ENCODE peak calls at places on chromosomes 2 and 18, in five cellular contexts. One of them, this sample, is unnamed.

GRCh38 chr2:237444026-237444425 is 30.1 kb upstream of the COL6A3 start:
- DNase-seq in GM12865: no peak
- DNase-seq in cardiac fibroblast: no peak
- DNase-seq in stomach: no peak
- DNase-seq in Panc1: no peak
- DNase-seq in this sample: no peak

GRCh38 chr2:42962521-42962953 is 170.2 kb upstream of the HAAO start:
- DNase-seq in GM12865: peak
- DNase-seq in stomach: no peak
- DNase-seq in cardiac fibroblast: peak
- DNase-seq in Panc1: no peak
- DNase-seq in this sample: no peak

GRCh38 chr2:20219763-20220380 is 5.1 kb downstream of the SDC1 start:
- DNase-seq in stomach: no peak
- DNase-seq in Panc1: no peak
- DNase-seq in GM12865: no peak
- DNase-seq in cardiac fibroblast: no peak
- DNase-seq in this sample: no peak

GRCh38 chr2:149112068-149112467 is 73.6 kb downstream of the LYPD6B start:
- DNase-seq in cardiac fibroblast: no peak
- DNase-seq in GM12865: no peak
- DNase-seq in Panc1: no peak
- DNase-seq in stomach: no peak
- DNase-seq in this sample: no peak

GRCh38 chr18:48771641-48772380 is 179.0 kb downstream of the SMAD7 start:
- DNase-seq in Panc1: no peak
- DNase-seq in cardiac fibroblast: no peak
- DNase-seq in stomach: peak
- DNase-seq in GM12865: no peak
- DNase-seq in this sample: no peak

GRCh38 chr2:170897108-170897507 is 31.9 kb upstream of the GORASP2 start:
- DNase-seq in stomach: no peak
- DNase-seq in Panc1: no peak
- DNase-seq in GM12865: no peak
- DNase-seq in cardiac fibroblast: no peak
- DNase-seq in this sample: no peak

GRCh38 chr18:68791801-68792200 is 6.1 kb upstream of the CCDC102B start:
- DNase-seq in stomach: no peak
- DNase-seq in GM12865: no peak
- DNase-seq in cardiac fibroblast: peak
- DNase-seq in Panc1: no peak
- DNase-seq in this sample: no peak

GRCh38 chr2:146312899-146313298 is 1531.9 kb upstream of the ACVR2A start:
- DNase-seq in stomach: no peak
- DNase-seq in GM12865: no peak
- DNase-seq in Panc1: no peak
- DNase-seq in cardiac fibroblast: peak
- DNase-seq in this sample: no peak

GRCh38 chr2:177501186-177501585 is 108.6 kb downstream of the AGPS start:
- DNase-seq in cardiac fibroblast: no peak
- DNase-seq in stomach: no peak
- DNase-seq in GM12865: no peak
- DNase-seq in Panc1: no peak
- DNase-seq in this sample: no peak

GRCh38 chr18:63477972-63478371 is 1.2 kb downstream of the SERPINB5 start:
- DNase-seq in GM12865: no peak
- DNase-seq in Panc1: no peak
- DNase-seq in stomach: no peak
- DNase-seq in cardiac fibroblast: peak
- DNase-seq in this sample: no peak

GRCh38 chr2:217160978-217161973 is 301.4 kb upstream of the TNP1 start:
- DNase-seq in stomach: no peak
- DNase-seq in GM12865: peak
- DNase-seq in Panc1: no peak
- DNase-seq in cardiac fibroblast: no peak
- DNase-seq in this sample: no peak

GRCh38 chr2:101905746-101906336 is 85.9 kb upstream of the IL1R2 start:
- DNase-seq in stomach: no peak
- DNase-seq in cardiac fibroblast: no peak
- DNase-seq in Panc1: no peak
- DNase-seq in GM12865: no peak
- DNase-seq in this sample: no peak

GRCh38 chr18:59885579-59886163 is 14.1 kb upstream of the PMAIP1 start:
- DNase-seq in stomach: no peak
- DNase-seq in cardiac fibroblast: peak
- DNase-seq in GM12865: peak
- DNase-seq in Panc1: no peak
- DNase-seq in this sample: no peak

GRCh38 chr18:75247041-75247551 is 36.5 kb downstream of the TSHZ1 start:
- DNase-seq in GM12865: no peak
- DNase-seq in cardiac fibroblast: peak
- DNase-seq in stomach: no peak
- DNase-seq in Panc1: no peak
- DNase-seq in this sample: no peak

GRCh38 chr2:150211164-150211631 is 276.3 kb downstream of the RND3 start:
- DNase-seq in Panc1: no peak
- DNase-seq in cardiac fibroblast: peak
- DNase-seq in GM12865: no peak
- DNase-seq in stomach: no peak
- DNase-seq in this sample: no peak

GRCh38 chr2:22694856-22695255 is 690.1 kb upstream of the KLHL29 start:
- DNase-seq in Panc1: no peak
- DNase-seq in cardiac fibroblast: no peak
- DNase-seq in GM12865: no peak
- DNase-seq in stomach: no peak
- DNase-seq in this sample: no peak

DNA sequence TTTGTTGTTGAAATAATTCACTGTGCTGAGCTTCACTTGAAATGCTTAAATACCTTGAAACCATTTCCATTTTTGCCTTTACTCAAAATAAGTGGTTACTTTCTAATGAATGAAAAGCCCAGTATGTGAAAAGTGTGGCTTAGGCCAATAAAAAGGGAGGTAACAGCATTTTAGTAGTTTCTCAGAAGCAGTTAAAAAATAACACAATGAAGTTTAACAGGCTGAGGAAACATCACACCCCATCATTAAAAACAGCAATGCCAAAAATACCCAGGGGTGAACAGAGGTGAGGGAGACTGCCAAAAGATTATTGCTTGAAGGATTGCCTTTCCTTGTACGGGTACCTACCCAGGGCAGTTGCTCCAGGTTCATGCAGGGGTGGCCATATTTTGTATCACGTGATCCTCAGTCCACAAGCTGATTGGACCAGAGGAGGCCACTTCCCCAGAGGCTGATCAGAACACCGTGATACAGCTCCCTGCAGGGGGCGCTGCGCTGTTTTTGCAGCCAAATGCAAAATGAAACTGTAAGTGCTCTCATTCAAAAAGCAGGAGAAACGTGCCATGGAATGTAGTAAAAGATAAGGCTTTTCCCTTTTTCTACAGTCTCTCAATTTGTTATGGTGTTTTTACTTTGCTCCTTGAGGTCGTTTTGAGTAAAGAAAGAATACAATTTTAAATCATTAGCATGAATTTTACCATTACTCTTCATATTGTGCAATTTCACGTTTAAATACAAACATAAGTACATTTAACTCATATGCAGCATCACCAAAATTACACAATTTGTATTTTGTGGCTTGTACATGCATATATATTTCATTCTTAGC is 70.2 kb upstream of the SH3BP4 start:
- DNase-seq in stomach: peak
- DNase-seq in GM12865: peak
- DNase-seq in Panc1: peak
- DNase-seq in cardiac fibroblast: peak
- DNase-seq in this sample: no peak
- H3K4me3 ChIP-seq in stomach: peak
- H3K4me3 ChIP-seq in GM12865: no peak
- H3K4me3 ChIP-seq in Panc1: peak
- H3K4me3 ChIP-seq in cardiac fibroblast: peak
- H3K4me3 ChIP-seq in this sample: no peak

GRCh38 chr2:144523606-144524131 is 3.8 kb upstream of the ZEB2 start:
- DNase-seq in stomach: no peak
- DNase-seq in Panc1: no peak
- DNase-seq in cardiac fibroblast: no peak
- DNase-seq in GM12865: no peak
- DNase-seq in this sample: no peak
- H3K4me3 ChIP-seq in stomach: peak
- H3K4me3 ChIP-seq in Panc1: peak
- H3K4me3 ChIP-seq in cardiac fibroblast: peak
- H3K4me3 ChIP-seq in GM12865: no peak
- H3K4me3 ChIP-seq in this sample: peak

GRCh38 chr2:188032306-188032705 is 259.4 kb upstream of the GULP1 start:
- DNase-seq in Panc1: no peak
- DNase-seq in cardiac fibroblast: no peak
- DNase-seq in stomach: no peak
- DNase-seq in GM12865: no peak
- DNase-seq in this sample: no peak
- H3K4me3 ChIP-seq in Panc1: no peak
- H3K4me3 ChIP-seq in cardiac fibroblast: no peak
- H3K4me3 ChIP-seq in stomach: no peak
- H3K4me3 ChIP-seq in GM12865: no peak
- H3K4me3 ChIP-seq in this sample: no peak

GRCh38 chr2:126777620-126777978 is 121.1 kb upstream of the TEX51 start:
- DNase-seq in cardiac fibroblast: no peak
- DNase-seq in GM12865: no peak
- DNase-seq in stomach: no peak
- DNase-seq in Panc1: no peak
- DNase-seq in this sample: no peak
- H3K4me3 ChIP-seq in cardiac fibroblast: no peak
- H3K4me3 ChIP-seq in GM12865: no peak
- H3K4me3 ChIP-seq in stomach: peak
- H3K4me3 ChIP-seq in Panc1: peak
- H3K4me3 ChIP-seq in this sample: no peak

GRCh38 chr2:46813680-46814079 is 101.9 kb downstream of the MCFD2 start:
- DNase-seq in cardiac fibroblast: no peak
- DNase-seq in GM12865: no peak
- DNase-seq in Panc1: no peak
- DNase-seq in stomach: no peak
- DNase-seq in this sample: no peak

GRCh38 chr2:46813046-46813445 is 102.6 kb downstream of the MCFD2 start:
- DNase-seq in cardiac fibroblast: no peak
- DNase-seq in GM12865: no peak
- DNase-seq in Panc1: no peak
- DNase-seq in stomach: no peak
- DNase-seq in this sample: no peak

GRCh38 chr2:46814160-46814559 is 101.4 kb downstream of the MCFD2 start:
- DNase-seq in GM12865: no peak
- DNase-seq in cardiac fibroblast: peak
- DNase-seq in stomach: no peak
- DNase-seq in Panc1: no peak
- DNase-seq in this sample: no peak

GRCh38 chr2:46811379-46812310 is 104.0 kb downstream of the MCFD2 start:
- DNase-seq in stomach: no peak
- DNase-seq in cardiac fibroblast: no peak
- DNase-seq in GM12865: no peak
- DNase-seq in Panc1: no peak
- DNase-seq in this sample: no peak

DNA sequence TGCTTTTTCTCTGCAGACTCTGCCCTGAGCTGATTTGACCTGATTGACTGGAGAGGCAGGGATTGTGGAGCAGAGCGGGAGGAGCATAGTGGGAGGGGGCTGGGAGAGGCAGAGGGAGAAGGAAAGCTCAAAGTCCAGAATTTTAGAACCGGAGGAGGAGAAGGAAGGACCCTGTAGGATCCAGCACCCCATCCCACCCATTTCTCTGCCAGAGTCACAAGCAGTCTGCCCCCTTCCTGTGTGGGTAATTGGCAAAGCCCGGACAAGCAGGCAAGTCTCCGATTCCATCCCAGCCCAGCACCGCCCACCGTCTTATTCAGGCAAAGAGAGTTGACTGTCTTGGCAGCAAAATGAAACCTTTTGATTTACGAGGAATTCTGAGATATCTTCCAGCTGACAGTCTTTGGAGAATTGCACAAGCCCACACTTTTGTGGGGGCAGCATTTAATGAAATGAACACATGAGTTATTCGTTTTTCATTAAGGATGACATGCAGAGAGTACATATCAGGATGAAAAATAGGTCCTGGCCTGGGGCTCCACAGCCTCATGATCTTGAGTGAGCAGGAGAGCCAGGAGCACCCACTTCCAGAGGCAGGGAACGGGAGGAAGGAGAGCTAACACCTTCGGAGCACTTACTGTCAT is 103.1 kb downstream of the MCFD2 start:
- DNase-seq in cardiac fibroblast: peak
- DNase-seq in stomach: no peak
- DNase-seq in GM12865: no peak
- DNase-seq in Panc1: no peak
- DNase-seq in this sample: peak
- H3K4me3 ChIP-seq in cardiac fibroblast: no peak
- H3K4me3 ChIP-seq in stomach: no peak
- H3K4me3 ChIP-seq in GM12865: no peak
- H3K4me3 ChIP-seq in Panc1: no peak
- H3K4me3 ChIP-seq in this sample: no peak